ENCODE peak calls at places on chromosomes 1 and 21, in four cellular contexts. U, N, X and Q are unnamed samples.

GRCh38 chr1:9500756-9501754 is 38.2 kb upstream of the SLC25A33 start:
- DNase-seq in U (no peak), N (peak), X (no peak), Q (no peak)

GRCh38 chr21:32087452-32087851 is 191.4 kb downstream of the MIS18A start:
- DNase-seq in U (no peak), N (no peak), X (no peak), Q (no peak)

GRCh38 chr1:94068831-94069648 is 51.9 kb downstream of the ABCA4 start:
- DNase-seq in U (no peak), N (peak), X (no peak), Q (peak)

GRCh38 chr1:87972818-87973217 is 644.1 kb downstream of the LMO4 start:
- DNase-seq in U (no peak), N (no peak), X (no peak), Q (no peak)

GRCh38 chr1:1004780-1005697 is 5.1 kb upstream of the HES4 start:
- DNase-seq in U (no peak), N (no peak), X (peak), Q (no peak)

GRCh38 chr1:99230695-99231094 is 33.6 kb upstream of the PLPPR4 start:
- DNase-seq in U (no peak), N (no peak), X (no peak), Q (no peak)

GRCh38 chr1:20123696-20124450 is 4.5 kb upstream of the PLA2G2D start:
- DNase-seq in U (no peak), N (no peak), X (no peak), Q (no peak)

GRCh38 chr1:4963251-4963650 is 308.8 kb downstream of the AJAP1 start:
- DNase-seq in U (no peak), N (no peak), X (no peak), Q (no peak)

GRCh38 chr1:234572966-234573365 is 37.0 kb downstream of the IRF2BP2 start:
- DNase-seq in U (no peak), N (no peak), X (no peak), Q (no peak)

GRCh38 chr21:46195595-46196195 is 11.4 kb upstream of the SPATC1L start:
- DNase-seq in U (no peak), N (no peak), X (no peak), Q (peak)

GRCh38 chr1:11107541-11107940 is 7.9 kb upstream of the EXOSC10 start:
- DNase-seq in U (no peak), N (no peak), X (no peak), Q (no peak)

GRCh38 chr1:193786041-193786440 is 599.6 kb upstream of the B3GALT2 start:
- DNase-seq in U (no peak), N (no peak), X (no peak), Q (no peak)

GRCh38 chr1:95309031-95309459 is 75.0 kb downstream of the RWDD3 start:
- DNase-seq in U (no peak), N (peak), X (peak), Q (peak)

GRCh38 chr1:42423621-42424200 is 32.1 kb downstream of the ZMYND12 start:
- DNase-seq in U (no peak), N (no peak), X (no peak), Q (no peak)

GRCh38 chr1:40692429-40692905 is 963 bp downstream of the NFYC start:
- DNase-seq in U (no peak), N (peak), X (no peak), Q (no peak)

GRCh38 chr1:53278294-53278693 is 40.0 kb upstream of the MAGOH start:
- DNase-seq in U (no peak), N (peak), X (peak), Q (peak)

GRCh38 chr1:97816927-97817326 is 103.9 kb downstream of the DPYD start:
- DNase-seq in U (no peak), N (no peak), X (no peak), Q (no peak)
- TF ChIP-seq TCF7 in U (no peak), N (no peak), X (no peak), Q (no peak)

GRCh38 chr1:167443757-167444156 is 74.6 kb downstream of the CD247 start:
- DNase-seq in U (no peak), N (no peak), X (no peak), Q (no peak)
- TF ChIP-seq TCF7 in U (no peak), N (no peak), X (no peak), Q (no peak)

GRCh38 chr1:206899717-206900116 is 2.5 kb downstream of the IL24 start:
- DNase-seq in U (no peak), N (no peak), X (no peak), Q (no peak)

GRCh38 chr1:206897175-206897574 is at the start of gene IL24:
- DNase-seq in U (no peak), N (no peak), X (no peak), Q (no peak)

GRCh38 chr1:206898909-206899431 is 1.7 kb downstream of the IL24 start:
- DNase-seq in U (no peak), N (no peak), X (no peak), Q (no peak)

GRCh38 chr1:206900149-206900548 is 2.9 kb downstream of the IL24 start:
- DNase-seq in U (no peak), N (no peak), X (no peak), Q (no peak)

DNA sequence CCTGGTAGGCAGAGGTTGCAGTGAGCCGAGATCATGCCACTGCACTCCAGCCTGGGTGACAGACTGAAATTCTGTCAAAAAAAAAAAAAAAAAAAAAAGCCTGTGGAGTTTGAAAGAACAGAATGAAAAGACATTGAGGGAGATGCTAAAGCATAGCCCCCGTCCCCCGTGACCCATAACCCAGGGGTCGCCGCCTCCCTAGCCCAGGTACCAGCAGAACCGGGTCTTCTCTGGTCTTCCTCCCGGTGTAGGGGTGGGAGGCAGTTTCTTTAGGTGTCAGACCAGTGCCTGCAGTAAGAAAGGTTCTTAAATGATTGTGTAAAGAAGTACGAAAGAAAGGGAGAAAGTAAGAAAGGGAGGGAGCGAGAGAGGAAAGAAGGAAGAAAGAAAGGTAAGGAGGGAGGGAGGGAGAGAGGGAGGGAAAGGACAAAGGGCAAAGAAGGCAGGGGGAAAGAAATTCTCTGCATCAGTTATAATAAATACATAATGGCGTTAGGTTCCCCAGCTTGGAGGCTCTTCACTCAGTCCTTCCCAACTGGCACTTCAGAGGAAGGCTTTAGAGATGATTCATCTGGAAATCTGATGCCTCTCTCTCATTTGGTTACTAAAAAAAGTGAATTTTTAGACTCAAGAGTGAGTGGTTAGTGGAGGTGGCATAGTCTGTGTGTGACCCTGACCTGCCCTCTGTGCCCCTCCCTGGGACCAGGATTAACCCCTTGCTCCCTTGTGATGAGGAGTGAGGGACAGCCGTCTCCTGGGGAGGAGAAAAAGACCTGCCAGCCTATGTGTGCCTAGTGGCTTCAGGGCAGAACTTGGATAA is 1.1 kb downstream of the IL24 start:
- DNase-seq in U (no peak), N (no peak), X (no peak), Q (no peak)
- TF ChIP-seq TCF7 in U (no peak), N (no peak), X (no peak), Q (no peak)

GRCh38 chr1:207868252-207868768 is 42.6 kb downstream of the CD34 start:
- DNase-seq in U (no peak), N (no peak), X (peak), Q (peak)
- TF ChIP-seq TCF7 in U (no peak), N (no peak), X (no peak), Q (no peak)

GRCh38 chr1:214386747-214387146 is 105.8 kb downstream of the SMYD2 start:
- DNase-seq in U (no peak), N (no peak), X (no peak), Q (no peak)
- TF ChIP-seq TCF7 in U (no peak), N (no peak), X (no peak), Q (no peak)

GRCh38 chr1:161098161-161099068 is at the start of gene KLHDC9:
- DNase-seq in U (peak), N (peak), X (no peak), Q (peak)

GRCh38 chr1:161100534-161100933 is 2.4 kb downstream of the KLHDC9 start:
- DNase-seq in U (no peak), N (no peak), X (no peak), Q (no peak)

GRCh38 chr1:161096015-161096414 is 2.1 kb upstream of the KLHDC9 start:
- DNase-seq in U (peak), N (no peak), X (no peak), Q (no peak)

GRCh38 chr1:161096514-161096913 is 1.6 kb upstream of the KLHDC9 start:
- DNase-seq in U (no peak), N (no peak), X (no peak), Q (no peak)

DNA sequence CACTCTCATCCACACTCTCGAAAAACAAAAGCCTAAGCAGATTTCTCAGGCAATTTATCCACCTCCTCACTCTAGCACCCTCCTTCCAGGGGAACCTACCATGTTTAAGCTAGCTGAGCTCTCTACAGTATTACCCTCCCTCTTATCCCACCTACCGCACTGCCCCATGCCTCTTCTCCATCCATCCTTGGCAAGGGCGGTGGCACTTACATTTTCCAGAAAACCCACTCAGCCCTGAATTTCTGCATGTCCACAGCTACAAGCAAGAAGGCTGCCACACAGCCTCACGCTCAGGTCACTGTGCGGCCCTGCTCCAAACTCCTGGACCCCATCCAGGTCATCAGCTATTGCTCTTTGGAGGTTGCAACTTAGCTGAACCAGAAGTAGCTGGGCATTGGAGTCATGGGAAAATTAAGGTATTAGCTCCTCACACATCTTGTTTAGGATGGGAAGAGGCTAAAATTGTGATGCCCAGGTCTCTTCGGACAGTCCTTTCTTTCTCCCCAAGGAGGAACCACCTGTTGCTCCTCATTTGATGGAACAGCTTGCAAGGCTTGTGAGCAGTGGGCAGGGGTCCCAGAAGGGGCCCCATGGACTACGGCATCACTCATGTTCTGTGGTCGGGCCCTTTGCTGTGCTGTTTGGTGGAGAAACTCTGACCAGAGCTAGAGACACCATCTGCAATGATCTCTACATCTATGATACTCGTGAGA is 1.1 kb downstream of the KLHDC9 start:
- DNase-seq in U (no peak), N (no peak), X (no peak), Q (no peak)
- TF ChIP-seq TCF7 in U (no peak), N (no peak), X (no peak), Q (no peak)

GRCh38 chr1:151715726-151716404 is 738 bp downstream of the CELF3 start:
- DNase-seq in U (no peak), N (peak), X (peak), Q (peak)
- TF ChIP-seq TCF7 in U (no peak), N (no peak), X (no peak), Q (no peak)

GRCh38 chr1:167249702-167250101 is 29.0 kb downstream of the POU2F1 start:
- DNase-seq in U (no peak), N (no peak), X (peak), Q (no peak)
- TF ChIP-seq TCF7 in U (no peak), N (no peak), X (no peak), Q (no peak)

GRCh38 chr1:3322440-3323020 is 131.9 kb upstream of the ARHGEF16 start:
- DNase-seq in U (no peak), N (no peak), X (no peak), Q (no peak)

GRCh38 chr1:3321559-3322439 is 132.7 kb upstream of the ARHGEF16 start:
- DNase-seq in U (no peak), N (no peak), X (no peak), Q (no peak)

GRCh38 chr1:3323791-3324703 is 130.4 kb upstream of the ARHGEF16 start:
- DNase-seq in U (no peak), N (no peak), X (no peak), Q (no peak)

GRCh38 chr1:3324704-3325535 is 129.5 kb upstream of the ARHGEF16 start:
- DNase-seq in U (no peak), N (no peak), X (no peak), Q (no peak)

DNA sequence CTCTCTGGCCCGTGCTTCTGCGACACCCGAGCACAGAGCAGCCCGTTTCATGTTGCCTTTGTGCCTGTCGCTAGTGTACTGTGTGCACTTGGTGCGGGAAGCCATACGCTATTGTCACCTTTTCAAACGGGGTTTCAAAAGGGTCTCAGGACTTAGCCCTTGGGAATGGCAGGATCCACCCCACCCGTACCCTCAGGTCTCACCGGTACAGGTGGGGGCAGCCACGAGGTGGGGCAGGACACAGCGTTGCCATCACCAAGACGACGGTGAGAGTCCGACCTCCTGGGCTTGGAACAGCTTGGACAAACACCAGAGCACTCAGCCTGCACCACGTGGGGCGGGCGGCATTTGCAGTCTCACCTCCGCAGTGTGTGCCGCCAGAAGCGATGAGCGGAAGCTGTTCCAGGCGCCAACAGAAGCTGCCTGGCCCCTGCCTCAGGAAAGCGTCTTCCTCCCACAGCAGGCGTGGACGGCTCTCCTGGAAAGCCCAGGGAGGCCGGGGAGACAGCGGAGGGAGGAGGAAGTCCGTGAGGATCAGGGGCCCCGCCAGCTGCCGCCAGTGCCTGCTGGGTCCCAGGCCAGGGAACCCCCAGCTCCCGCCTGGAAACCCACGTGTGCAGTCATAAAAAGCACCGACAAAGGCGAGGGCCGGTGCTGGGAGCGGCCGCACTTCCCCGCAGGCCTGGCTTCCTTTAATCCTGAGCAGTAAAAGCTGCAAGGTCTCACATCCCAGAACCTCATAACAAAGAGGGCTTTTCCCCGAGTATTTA is 131.3 kb upstream of the ARHGEF16 start:
- DNase-seq in U (no peak), N (peak), X (no peak), Q (no peak)
- TF ChIP-seq TCF7 in U (no peak), N (peak), X (no peak), Q (no peak)